ENCODE peak calls at places on chromosomes 5 and 9, in four cellular contexts. T is GM04504, U is T follicular helper cell, L is C1 segment of cervical spinal cord. N is an unnamed sample.

GRCh38 chr5:22779499-22779898 is 73.6 kb downstream of the CDH12 start:
- DNase-seq in L (no peak), U (no peak), T (no peak), N (no peak)

GRCh38 chr9:109986423-109987055 is 206.5 kb downstream of the PALM2AKAP2 start:
- DNase-seq in T (peak; percentile 84), L (no peak), U (no peak), N (no peak)

GRCh38 chr5:145775893-145776444 is 59.2 kb downstream of the PRELID2 start:
- DNase-seq in L (no peak), U (no peak), T (peak; percentile 70), N (no peak)

GRCh38 chr5:181187500-181188213 is 17.3 kb downstream of the TRIM7 start:
- DNase-seq in U (no peak), T (peak; percentile 60), L (no peak), N (no peak)

GRCh38 chr5:5587474-5587873 is 165.0 kb downstream of the ICE1 start:
- DNase-seq in U (no peak), L (no peak), T (no peak), N (no peak)

GRCh38 chr9:134626576-134627416 is 14.8 kb upstream of the COL5A1 start:
- DNase-seq in L (no peak), U (no peak), T (no peak), N (no peak)

GRCh38 chr5:77774981-77775772 is 962 bp downstream of the TBCA start:
- DNase-seq in L (peak; percentile 30), T (no peak), U (no peak), N (no peak)

GRCh38 chr9:126155756-126156664 is 170.6 kb upstream of the MVB12B start:
- DNase-seq in L (no peak), U (no peak), T (no peak), N (no peak)

GRCh38 chr5:425714-426113 is 17.3 kb upstream of the EXOC3 start:
- DNase-seq in T (no peak), L (no peak), U (no peak), N (no peak)

GRCh38 chr9:136997830-136998234 is 1.5 kb upstream of the CLIC3 start:
- DNase-seq in T (no peak), L (no peak), U (no peak), N (no peak)

GRCh38 chr9:124282442-124283231 is 24.9 kb downstream of the NEK6 start:
- DNase-seq in L (no peak), T (no peak), U (no peak), N (no peak)

GRCh38 chr9:6567140-6567591 is 78.4 kb downstream of the GLDC start:
- DNase-seq in U (no peak), L (no peak), T (peak; percentile 75), N (no peak)